ENCODE peak calls at places on chromosomes 12 and 14, in six cellular contexts. J is RWPE2; M is left lung; C is mucosa of descending colon; P is CD4-positive, alpha-beta memory T cell; Z is A549. W is an unnamed sample. For H3K4me1, the result is how much of the 10 kb centered on the place peaks cover.

GRCh38 chr14:80681651-80682050 is 259.9 kb downstream of the CEP128 start:
- DNase-seq in J (no peak), M (no peak), P (no peak), C (no peak), Z (no peak), W (no peak)

GRCh38 chr14:58882577-58883018 is 244.8 kb downstream of the DACT1 start:
- DNase-seq in Z (no peak), J (no peak), P (no peak), C (no peak), M (no peak), W (no peak)

GRCh38 chr14:64760916-64761315 is 56.7 kb downstream of the PLEKHG3 start:
- DNase-seq in C (peak), J (peak), M (no peak), Z (no peak), P (no peak), W (no peak)

GRCh38 chr12:3242199-3242863 is 165.2 kb downstream of the TSPAN9 start:
- DNase-seq in Z (peak), M (no peak), P (no peak), J (no peak), C (no peak), W (no peak)

GRCh38 chr14:55802986-55803431 is 223.0 kb downstream of the KTN1 start:
- DNase-seq in Z (peak), M (no peak), P (no peak), J (no peak), C (no peak), W (no peak)

GRCh38 chr12:108495054-108495453 is 20.0 kb upstream of the FICD start:
- DNase-seq in M (no peak), Z (peak), P (no peak), J (no peak), C (no peak), W (no peak)

GRCh38 chr12:31874961-31875608 is 84.1 kb upstream of the RESF1 start:
- DNase-seq in J (no peak), P (peak), Z (peak), C (peak), M (peak), W (peak)

GRCh38 chr14:75531660-75532317 is 9.5 kb downstream of the BATF start:
- DNase-seq in J (no peak), P (no peak), M (no peak), Z (peak), C (no peak), W (no peak)

GRCh38 chr14:70708717-70709570 is 67.2 kb downstream of the TTC9 start:
- DNase-seq in C (no peak), P (no peak), M (no peak), Z (no peak), J (no peak), W (no peak)

GRCh38 chr12:40911676-40912075 is 219.4 kb downstream of the CNTN1 start:
- DNase-seq in Z (peak), C (no peak), J (no peak), P (no peak), M (no peak), W (no peak)

GRCh38 chr12:77742631-77743030 is 88.1 kb upstream of the NAV3 start:
- DNase-seq in P (no peak), C (no peak), J (no peak), Z (peak), M (no peak), W (no peak)

DNA sequence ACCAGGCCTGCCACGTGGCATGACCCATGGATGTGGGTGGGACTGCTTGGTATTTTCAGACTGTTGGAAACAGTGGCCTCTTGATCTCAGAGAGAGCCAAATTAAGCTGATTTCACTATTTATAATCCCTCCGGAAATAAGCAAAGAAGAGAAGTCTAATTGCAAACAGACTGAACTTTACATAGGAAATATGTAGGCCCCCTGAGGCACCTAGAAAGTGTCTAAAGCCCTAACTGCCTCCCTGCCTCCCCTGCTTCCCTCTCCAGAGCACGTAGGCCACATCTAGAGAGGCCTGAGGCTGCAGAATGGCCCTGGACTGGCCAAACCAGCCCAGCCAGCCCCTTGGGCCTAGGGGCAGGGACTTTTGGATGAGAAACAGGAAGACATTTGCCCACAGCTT is 123.8 kb downstream of the ZFP36L1 start:
- DNase-seq in J (no peak), C (no peak), Z (no peak), P (no peak), M (no peak), W (no peak)
- H3K4me1 ChIP-seq in J (under half), C (under half), Z (under half), P (under half), M (under half), W (half or more)

DNA sequence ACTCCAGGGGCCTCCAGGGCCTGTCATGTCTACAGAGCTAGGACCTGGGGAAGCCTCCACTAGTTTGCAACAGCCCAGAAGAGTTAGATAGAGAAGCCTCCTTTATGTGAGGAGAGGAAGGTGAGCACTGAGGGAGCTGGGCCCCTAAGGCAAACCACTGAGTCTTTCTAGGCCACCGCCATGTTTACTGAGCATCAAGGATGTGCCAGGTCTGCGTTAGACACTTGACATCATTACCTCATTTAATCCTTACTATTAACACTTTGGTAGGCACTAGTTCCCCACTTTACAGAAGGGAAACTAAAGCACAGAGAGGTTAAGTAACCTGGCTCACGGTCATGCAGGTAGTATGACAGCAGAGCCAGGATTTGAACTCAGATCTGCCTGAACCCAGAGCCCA is 12.9 kb downstream of the CTDSP2 start:
- DNase-seq in Z (no peak), J (no peak), M (no peak), C (no peak), P (no peak), W (no peak)
- H3K4me1 ChIP-seq in Z (under half), J (under half), M (half or more), C (half or more), P (half or more), W (half or more)

GRCh38 chr12:50530532-50530931 is 25.7 kb downstream of the DIP2B start:
- DNase-seq in C (no peak), Z (no peak), M (no peak), P (no peak), J (no peak), W (no peak)

GRCh38 chr12:50529345-50529744 is 24.6 kb downstream of the DIP2B start:
- DNase-seq in P (no peak), Z (no peak), J (no peak), M (no peak), C (no peak), W (no peak)

GRCh38 chr12:50525422-50525821 is 20.6 kb downstream of the DIP2B start:
- DNase-seq in M (no peak), C (no peak), J (no peak), P (no peak), Z (no peak), W (no peak)

GRCh38 chr12:50527086-50527726 is 22.4 kb downstream of the DIP2B start:
- DNase-seq in C (no peak), Z (no peak), M (no peak), J (no peak), P (no peak), W (no peak)

GRCh38 chr12:50528800-50529199 is 24.0 kb downstream of the DIP2B start:
- DNase-seq in M (no peak), J (no peak), C (no peak), Z (no peak), P (no peak), W (no peak)
- H3K4me1 ChIP-seq in M (half or more), J (under half), C (under half), Z (half or more), P (half or more), W (under half)

GRCh38 chr12:53051058-53051880 is 1.4 kb downstream of the TNS2 start:
- DNase-seq in P (no peak), Z (peak), C (peak), M (peak), J (no peak), W (no peak)
- H3K4me1 ChIP-seq in P (under half), Z (half or more), C (half or more), M (half or more), J (under half), W (under half)

GRCh38 chr12:62267490-62267889 is 7.3 kb downstream of the USP15 start:
- DNase-seq in M (no peak), J (no peak), P (no peak), C (no peak), Z (no peak), W (no peak)
- H3K4me1 ChIP-seq in M (half or more), J (under half), P (half or more), C (under half), Z (under half), W (half or more)

GRCh38 chr12:121791671-121792496 is 1.6 kb downstream of the RHOF start:
- DNase-seq in C (peak), M (no peak), Z (peak), J (no peak), P (no peak), W (no peak)
- H3K4me1 ChIP-seq in C (half or more), M (half or more), Z (half or more), J (under half), P (half or more), W (under half)

GRCh38 chr14:68663385-68664076 is 129.3 kb downstream of the ZFP36L1 start:
- DNase-seq in J (peak), C (no peak), Z (no peak), P (no peak), M (no peak), W (no peak)

GRCh38 chr14:68661226-68662225 is 131.3 kb downstream of the ZFP36L1 start:
- DNase-seq in M (no peak), Z (no peak), J (peak), C (no peak), P (no peak), W (no peak)

GRCh38 chr14:68660495-68660894 is 132.4 kb downstream of the ZFP36L1 start:
- DNase-seq in J (no peak), Z (no peak), M (no peak), C (no peak), P (no peak), W (no peak)

GRCh38 chr14:68664225-68664681 is 128.6 kb downstream of the ZFP36L1 start:
- DNase-seq in Z (no peak), J (no peak), C (no peak), P (no peak), M (no peak), W (no peak)

GRCh38 chr14:68662395-68662794 is 130.5 kb downstream of the ZFP36L1 start:
- DNase-seq in P (no peak), M (no peak), Z (no peak), C (no peak), J (peak), W (no peak)
- H3K4me1 ChIP-seq in P (under half), M (under half), Z (under half), C (under half), J (under half), W (half or more)

DNA sequence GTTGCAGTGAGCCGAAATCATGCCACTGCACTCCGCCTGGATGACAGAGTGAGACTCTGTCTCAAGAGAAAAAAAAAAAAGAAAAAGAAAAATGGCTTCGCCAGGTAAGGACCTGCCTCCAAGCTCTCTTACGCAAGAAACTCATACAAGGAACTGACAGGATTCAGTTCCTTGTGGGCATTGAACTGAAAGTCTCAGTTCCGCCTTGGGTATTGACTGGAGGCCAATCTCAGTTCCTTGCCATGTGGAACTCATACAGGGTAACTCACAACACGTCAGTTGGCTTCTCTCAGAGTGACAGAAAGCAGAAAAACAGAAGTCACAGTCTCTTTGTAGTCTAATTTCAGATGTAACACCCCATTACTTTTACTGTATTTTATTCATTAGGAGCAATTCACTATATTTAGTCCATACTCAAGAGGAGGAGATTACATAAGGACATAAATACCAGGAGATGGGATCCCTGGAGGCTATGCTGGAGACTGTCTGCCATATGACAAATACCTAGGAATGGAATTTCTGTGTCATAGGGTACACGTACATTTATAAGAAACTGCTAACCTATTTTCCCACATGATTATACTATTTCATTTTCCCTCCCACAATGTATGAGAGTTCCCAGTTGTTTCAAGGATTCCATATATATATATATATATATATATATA is 11.4 kb upstream of the NOPCHAP1 start:
- DNase-seq in C (no peak), M (no peak), Z (no peak), P (no peak), J (no peak), W (peak)
- H3K4me1 ChIP-seq in C (under half), M (under half), Z (under half), P (under half), J (under half), W (under half)

W was measured in esophagus squamous epithelium.